ENCODE peak calls at places on chromosome 11, in six cellular contexts. Q is bronchial epithelial cell, R is iPS DF 6.9, I is GM23248, Y is upper lobe of right lung, N is fibroblast of pulmonary artery. W is an unnamed sample.

GRCh38 chr11:1827931-1828330 is 6.9 kb upstream of the SYT8 start:
- DNase-seq in Q (no peak), R (no peak), I (no peak), Y (no peak), N (no peak), W (no peak)

GRCh38 chr11:4467811-4468606 is 14.4 kb upstream of the OR52K1 start:
- DNase-seq in Q (no peak), R (no peak), I (no peak), Y (no peak), N (no peak), W (no peak)

GRCh38 chr11:33695051-33695566 is 5.5 kb downstream of the C11orf91 start:
- DNase-seq in Q (no peak), R (no peak), I (no peak), Y (no peak), N (no peak), W (no peak)

GRCh38 chr11:43067681-43068080 is 244.1 kb upstream of the API5 start:
- DNase-seq in Q (no peak), R (no peak), I (no peak), Y (no peak), N (no peak), W (no peak)

GRCh38 chr11:12777208-12777874 is 103.1 kb downstream of the TEAD1 start:
- DNase-seq in Q (no peak), R (no peak), I (peak), Y (no peak), N (peak), W (peak)

GRCh38 chr11:65525659-65526480 is 987 bp downstream of the SCYL1 start:
- DNase-seq in Q (no peak), R (no peak), I (no peak), Y (peak), N (no peak), W (no peak)

GRCh38 chr11:42593426-42593825 is 718.4 kb upstream of the API5 start:
- DNase-seq in Q (no peak), R (no peak), I (no peak), Y (no peak), N (no peak), W (no peak)

GRCh38 chr11:69705246-69705856 is 1.5 kb upstream of the FGF19 start:
- DNase-seq in Q (no peak), R (no peak), I (no peak), Y (no peak), N (no peak), W (no peak)

GRCh38 chr11:27757953-27758352 is 57.7 kb upstream of the BDNF start:
- DNase-seq in Q (peak), R (no peak), I (peak), Y (no peak), N (peak), W (no peak)

GRCh38 chr11:65316979-65317786 is 2.5 kb downstream of the CDC42EP2 start:
- DNase-seq in Q (peak), R (no peak), I (peak), Y (peak), N (peak), W (peak)

GRCh38 chr11:47403135-47403534 is 5.3 kb upstream of the SLC39A13 start:
- DNase-seq in Q (no peak), R (no peak), I (no peak), Y (no peak), N (no peak), W (no peak)

GRCh38 chr11:1916132-1916985 is 3.1 kb upstream of the TNNT3 start:
- DNase-seq in Q (no peak), R (no peak), I (no peak), Y (peak), N (no peak), W (no peak)

GRCh38 chr11:123306531-123306930 is 111.5 kb upstream of the CLMP start:
- DNase-seq in Q (no peak), R (no peak), I (no peak), Y (no peak), N (no peak), W (no peak)

GRCh38 chr11:2587976-2588748 is 111.6 kb downstream of the KCNQ1OT1 start:
- DNase-seq in Q (no peak), R (no peak), I (no peak), Y (peak), N (no peak), W (no peak)

GRCh38 chr11:11155962-11156815 is 196.9 kb downstream of the CSNK2A3 start:
- DNase-seq in Q (no peak), R (peak), I (no peak), Y (no peak), N (no peak), W (no peak)

GRCh38 chr11:32939866-32940265 is 47.3 kb downstream of the QSER1 start:
- DNase-seq in Q (no peak), R (no peak), I (peak), Y (no peak), N (no peak), W (no peak)

GRCh38 chr11:81658722-81659121 is 1074.9 kb downstream of the FAM181B start:
- DNase-seq in Q (peak), R (no peak), I (peak), Y (no peak), N (peak), W (peak)

GRCh38 chr11:128297111-128297651 is 290.2 kb downstream of the ETS1 start:
- DNase-seq in Q (no peak), R (no peak), I (no peak), Y (no peak), N (no peak), W (no peak)

GRCh38 chr11:114156131-114156581 is 96.6 kb downstream of the ZBTB16 start:
- DNase-seq in Q (no peak), R (no peak), I (no peak), Y (no peak), N (no peak), W (no peak)

GRCh38 chr11:59102259-59102765 is 4.7 kb upstream of the FAM111B start:
- DNase-seq in Q (peak), R (peak), I (peak), Y (peak), N (peak), W (peak)

GRCh38 chr11:114914231-114915005 is 236.1 kb downstream of the NXPE2 start:
- DNase-seq in Q (no peak), R (no peak), I (no peak), Y (no peak), N (no peak), W (no peak)

GRCh38 chr11:64926689-64927088 is 2.2 kb downstream of the PPP2R5B start:
- DNase-seq in Q (no peak), R (no peak), I (no peak), Y (peak), N (no peak), W (no peak)

GRCh38 chr11:36212507-36212906 is 76.7 kb downstream of the COMMD9 start:
- DNase-seq in Q (no peak), R (no peak), I (no peak), Y (no peak), N (no peak), W (no peak)

GRCh38 chr11:114135737-114136151 is 76.2 kb downstream of the ZBTB16 start:
- DNase-seq in Q (no peak), R (no peak), I (peak), Y (no peak), N (peak), W (peak)

GRCh38 chr11:15539645-15540044 is 424.9 kb downstream of the INSC start:
- DNase-seq in Q (no peak), R (no peak), I (no peak), Y (no peak), N (no peak), W (no peak)

GRCh38 chr11:34234086-34234740 is 123.6 kb downstream of the ABTB2 start:
- DNase-seq in Q (peak), R (peak), I (peak), Y (no peak), N (peak), W (peak)

GRCh38 chr11:101442936-101443521 is 140.8 kb downstream of the TRPC6 start:
- DNase-seq in Q (no peak), R (no peak), I (peak), Y (no peak), N (no peak), W (no peak)

GRCh38 chr11:47288066-47288465 is 18.1 kb downstream of the MADD start:
- DNase-seq in Q (no peak), R (no peak), I (no peak), Y (no peak), N (no peak), W (no peak)

GRCh38 chr11:106642331-106642730 is 375.9 kb downstream of the GUCY1A2 start:
- DNase-seq in Q (peak), R (no peak), I (no peak), Y (no peak), N (peak), W (peak)

GRCh38 chr11:70455354-70455753 is 57.0 kb downstream of the CTTN start:
- DNase-seq in Q (no peak), R (no peak), I (no peak), Y (no peak), N (no peak), W (no peak)

GRCh38 chr11:72704028-72704782 is 30.0 kb upstream of the PDE2A start:
- DNase-seq in Q (no peak), R (no peak), I (peak), Y (peak), N (no peak), W (no peak)

GRCh38 chr11:72701466-72701865 is 27.2 kb upstream of the PDE2A start:
- DNase-seq in Q (no peak), R (no peak), I (no peak), Y (no peak), N (no peak), W (no peak)

GRCh38 chr11:72702096-72702495 is 27.9 kb upstream of the PDE2A start:
- DNase-seq in Q (no peak), R (no peak), I (no peak), Y (no peak), N (no peak), W (no peak)

GRCh38 chr11:72703281-72704008 is 29.2 kb upstream of the PDE2A start:
- DNase-seq in Q (no peak), R (no peak), I (peak), Y (no peak), N (peak), W (peak)

GRCh38 chr11:72702842-72703241 is 28.6 kb upstream of the PDE2A start:
- DNase-seq in Q (no peak), R (no peak), I (no peak), Y (peak), N (no peak), W (no peak)
- H3K4me3 ChIP-seq in Q (no peak), R (no peak), I (peak), Y (peak), N (no peak), W (peak)

DNA sequence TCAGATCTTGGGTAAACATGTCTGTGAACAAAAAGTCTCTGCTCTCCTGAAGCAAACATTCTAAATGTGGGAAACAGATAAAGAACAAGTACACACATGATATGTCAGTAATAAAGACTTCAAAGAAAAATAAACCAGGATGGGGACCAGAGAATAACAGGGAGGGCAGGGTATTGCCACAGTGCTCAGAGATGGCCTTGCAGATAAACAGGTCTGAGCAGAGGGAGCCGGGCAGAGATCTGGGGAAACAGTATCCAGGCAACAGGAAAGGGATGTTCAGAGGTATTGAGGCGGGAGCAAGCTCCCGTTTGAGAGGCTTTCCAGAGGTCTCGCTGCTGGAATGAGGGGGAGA is 2.9 kb downstream of the CCDC86 start:
- DNase-seq in Q (no peak), R (no peak), I (no peak), Y (no peak), N (no peak), W (peak)
- H3K4me3 ChIP-seq in Q (no peak), R (no peak), I (peak), Y (no peak), N (peak), W (no peak)

GRCh38 chr11:117815262-117815803 is 9.2 kb downstream of the FXYD2 start:
- DNase-seq in Q (no peak), R (no peak), I (no peak), Y (no peak), N (no peak), W (no peak)
- H3K4me3 ChIP-seq in Q (no peak), R (no peak), I (no peak), Y (no peak), N (no peak), W (no peak)

GRCh38 chr11:45885274-45885920 is at the start of gene MAPK8IP1:
- DNase-seq in Q (no peak), R (no peak), I (peak), Y (no peak), N (peak), W (peak)
- H3K4me3 ChIP-seq in Q (peak), R (peak), I (peak), Y (peak), N (peak), W (peak)

DNA sequence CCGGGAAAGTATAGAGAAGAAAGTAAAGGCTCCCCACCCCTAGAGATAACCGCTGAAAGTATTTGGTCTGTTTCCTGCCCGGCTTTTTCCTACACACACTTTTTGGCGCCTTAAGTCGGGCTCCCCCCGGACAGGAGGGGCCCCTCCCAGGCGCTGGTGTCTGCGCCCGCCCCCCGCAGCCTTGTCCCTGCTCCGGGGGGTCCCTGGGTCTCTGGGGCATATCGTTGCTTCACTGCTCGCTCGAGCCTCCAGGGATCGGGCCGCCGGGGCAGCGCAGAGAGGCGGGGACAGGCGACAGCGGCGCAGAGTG is 928 bp upstream of the CRACR2B start:
- DNase-seq in Q (no peak), R (no peak), I (no peak), Y (no peak), N (no peak), W (no peak)
- H3K4me3 ChIP-seq in Q (peak), R (peak), I (peak), Y (peak), N (no peak), W (peak)

GRCh38 chr11:29685361-29685760 is 331.5 kb downstream of the KCNA4 start:
- DNase-seq in Q (no peak), R (no peak), I (peak), Y (no peak), N (no peak), W (no peak)

GRCh38 chr11:29676993-29677392 is 339.8 kb downstream of the KCNA4 start:
- DNase-seq in Q (no peak), R (no peak), I (peak), Y (no peak), N (peak), W (no peak)

DNA sequence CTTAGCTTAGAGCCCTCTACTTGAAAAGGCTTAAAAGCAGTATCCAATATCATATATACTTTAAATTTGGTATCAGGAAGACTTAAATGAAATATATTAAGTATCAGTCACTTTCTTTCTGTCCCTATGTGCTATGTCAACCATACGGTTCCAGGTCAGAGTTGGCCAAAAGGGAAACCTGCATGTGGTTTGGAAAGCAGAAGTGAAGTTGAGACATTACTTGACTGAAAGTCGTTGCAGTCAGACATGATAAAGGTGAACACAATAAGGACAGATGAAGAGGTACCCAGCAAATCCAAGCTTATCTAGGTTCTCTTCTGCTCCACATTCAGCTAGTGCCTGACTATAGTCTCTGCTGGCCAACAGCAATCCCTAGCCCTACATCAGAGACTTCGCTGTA is 336.8 kb downstream of the KCNA4 start:
- DNase-seq in Q (no peak), R (no peak), I (no peak), Y (no peak), N (no peak), W (no peak)
- H3K4me3 ChIP-seq in Q (no peak), R (no peak), I (no peak), Y (no peak), N (no peak), W (no peak)

GRCh38 chr11:67273260-67273990 is 7.2 kb downstream of the GRK2 start:
- DNase-seq in Q (no peak), R (no peak), I (no peak), Y (peak), N (no peak), W (no peak)

GRCh38 chr11:67277231-67277961 is 11.1 kb downstream of the GRK2 start:
- DNase-seq in Q (peak), R (no peak), I (peak), Y (peak), N (peak), W (peak)

GRCh38 chr11:67276821-67277230 is 10.6 kb downstream of the GRK2 start:
- DNase-seq in Q (no peak), R (no peak), I (peak), Y (peak), N (peak), W (peak)

GRCh38 chr11:67274768-67275605 is 8.7 kb downstream of the GRK2 start:
- DNase-seq in Q (no peak), R (no peak), I (no peak), Y (peak), N (no peak), W (no peak)

DNA sequence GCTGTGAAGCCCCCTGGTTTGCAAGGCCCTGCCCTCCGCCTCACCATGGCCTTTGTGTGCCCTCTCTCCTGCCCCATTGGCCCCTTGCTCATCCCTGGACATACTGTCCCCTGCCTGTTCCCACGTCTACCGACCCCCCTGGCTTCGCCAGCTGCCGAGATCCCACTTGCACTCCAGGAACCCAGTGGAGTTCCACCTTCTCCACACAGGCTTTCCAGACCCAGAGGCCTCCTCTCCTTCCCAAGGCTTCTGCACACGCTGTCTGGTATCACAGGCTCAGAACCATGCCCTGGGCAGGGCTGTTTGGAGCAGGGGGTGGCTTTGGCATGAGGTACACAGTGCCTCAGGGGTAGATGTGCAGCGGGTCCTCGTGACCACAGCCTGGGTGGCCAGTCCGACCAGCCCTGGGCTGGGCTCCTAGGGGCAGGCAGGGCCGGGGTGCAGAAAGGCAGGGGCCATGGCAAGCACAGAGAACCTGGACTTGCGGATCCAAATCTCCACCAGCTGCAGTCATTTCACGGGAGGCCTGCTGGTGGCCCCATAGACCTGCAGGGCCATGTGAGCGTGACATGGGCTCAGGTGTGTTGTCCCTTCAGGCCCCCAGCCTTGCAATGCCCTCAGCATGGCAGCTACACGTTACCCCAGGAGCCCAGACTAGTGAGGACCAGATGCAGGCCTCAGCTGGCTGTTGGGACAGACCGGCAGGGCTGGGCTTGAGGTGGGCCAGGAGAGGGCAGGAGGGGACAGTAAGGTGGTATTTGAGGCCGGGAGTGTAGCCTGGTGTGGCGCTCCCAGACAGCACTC is 9.5 kb downstream of the GRK2 start:
- DNase-seq in Q (no peak), R (no peak), I (no peak), Y (peak), N (no peak), W (no peak)
- H3K4me3 ChIP-seq in Q (no peak), R (no peak), I (no peak), Y (no peak), N (no peak), W (no peak)

GRCh38 chr11:86061483-86061882 is 7.4 kb downstream of the PICALM start:
- DNase-seq in Q (no peak), R (no peak), I (no peak), Y (no peak), N (no peak), W (no peak)
- H3K4me3 ChIP-seq in Q (no peak), R (no peak), I (no peak), Y (peak), N (no peak), W (no peak)